ENCODE peak calls at places on chromosomes 13 and 19, in eight cellular contexts. Z is astrocyte of the spinal cord, V is AG09319, H is left lung, C is AG04450, S is heart right ventricle, T is HL-60, Y is H9. W is an unnamed sample.

GRCh38 chr19:49224856-49225255 is 67.3 kb downstream of the TRPM4 start:
- DNase-seq in Z (peak), V (no peak), H (peak), C (no peak), S (no peak), T (peak), Y (peak), W (no peak)

GRCh38 chr19:16001481-16002312 is 52.9 kb downstream of the OR10H4 start:
- DNase-seq in Z (peak), V (peak), H (no peak), C (peak), S (no peak), T (peak), Y (no peak), W (no peak)

GRCh38 chr13:111491021-111491420 is 170.6 kb downstream of the TEX29 start:
- DNase-seq in Z (no peak), V (no peak), H (no peak), C (no peak), S (no peak), T (no peak), Y (no peak), W (no peak)

GRCh38 chr19:56993851-56994250 is 125.9 kb upstream of the USP29 start:
- DNase-seq in Z (no peak), V (no peak), H (no peak), C (no peak), S (no peak), T (no peak), Y (no peak), W (no peak)

GRCh38 chr19:10896851-10897526 is 25.6 kb downstream of the CARM1 start:
- DNase-seq in Z (no peak), V (no peak), H (no peak), C (peak), S (no peak), T (peak), Y (no peak), W (no peak)

GRCh38 chr19:39483141-39483540 is 2.5 kb downstream of the TIMM50 start:
- DNase-seq in Z (no peak), V (no peak), H (no peak), C (no peak), S (no peak), T (no peak), Y (no peak), W (no peak)

GRCh38 chr19:18167975-18168645 is 5.5 kb upstream of the IFI30 start:
- DNase-seq in Z (no peak), V (no peak), H (peak), C (no peak), S (no peak), T (peak), Y (no peak), W (peak)

GRCh38 chr19:48918801-48919247 is 14.7 kb upstream of the DHDH start:
- DNase-seq in Z (no peak), V (no peak), H (no peak), C (no peak), S (no peak), T (peak), Y (peak), W (peak)

GRCh38 chr19:16627194-16627927 is 643 bp downstream of the MED26 start:
- DNase-seq in Z (no peak), V (no peak), H (peak), C (no peak), S (peak), T (peak), Y (no peak), W (peak)

GRCh38 chr19:46351241-46352041 is 4.6 kb downstream of the PPP5C start:
- DNase-seq in Z (peak), V (no peak), H (peak), C (no peak), S (no peak), T (peak), Y (no peak), W (no peak)

GRCh38 chr19:39592381-39592780 is 9.9 kb upstream of the LGALS13 start:
- DNase-seq in Z (no peak), V (no peak), H (no peak), C (no peak), S (no peak), T (no peak), Y (no peak), W (no peak)

GRCh38 chr13:114155923-114156883 is 22.9 kb upstream of the CFAP97D2 start:
- DNase-seq in Z (no peak), V (no peak), H (no peak), C (no peak), S (no peak), T (no peak), Y (no peak), W (no peak)

GRCh38 chr13:111326621-111326965 is 6.2 kb downstream of the TEX29 start:
- DNase-seq in Z (no peak), V (no peak), H (no peak), C (no peak), S (no peak), T (no peak), Y (peak), W (no peak)

GRCh38 chr19:44529541-44529940 is at the start of gene CEACAM20:
- DNase-seq in Z (no peak), V (no peak), H (no peak), C (no peak), S (no peak), T (no peak), Y (no peak), W (no peak)

DNA sequence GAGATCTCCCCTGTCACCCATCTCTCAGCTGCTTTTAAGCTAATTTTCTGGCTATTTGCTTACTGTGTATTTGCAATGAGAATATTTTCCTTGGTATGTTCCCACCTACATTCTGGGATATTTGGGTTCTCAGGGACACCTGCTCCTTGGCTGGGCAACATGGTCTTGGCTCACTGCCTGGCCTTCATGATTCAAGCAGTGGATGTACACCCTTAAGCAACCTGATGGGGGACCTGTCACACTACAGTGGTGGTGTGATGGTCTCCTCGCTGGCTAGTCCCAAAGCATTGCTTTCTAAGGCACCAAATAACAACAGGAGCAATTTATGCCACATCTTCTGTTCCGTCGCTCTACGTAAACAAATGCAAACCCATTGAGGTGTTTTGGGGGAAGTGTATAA is 35.3 kb upstream of the RFC3 start:
- DNase-seq in Z (no peak), V (no peak), H (no peak), C (no peak), S (no peak), T (no peak), Y (no peak), W (no peak)
- TF ChIP-seq CTCF in Z (no peak), V (no peak), H (no peak), C (no peak), S (no peak), T (no peak), Y (no peak), W (no peak)

GRCh38 chr19:1399745-1400144 is 1.6 kb downstream of the GAMT start:
- DNase-seq in Z (no peak), V (no peak), H (no peak), C (no peak), S (no peak), T (no peak), Y (no peak), W (no peak)

GRCh38 chr19:1401138-1401888 is at the start of gene GAMT:
- DNase-seq in Z (no peak), V (no peak), H (no peak), C (no peak), S (no peak), T (no peak), Y (no peak), W (peak)

GRCh38 chr19:1400281-1401137 is 833 bp downstream of the GAMT start:
- DNase-seq in Z (no peak), V (no peak), H (no peak), C (no peak), S (peak), T (no peak), Y (no peak), W (no peak)

GRCh38 chr19:1402411-1403070 is 1.2 kb upstream of the GAMT start:
- DNase-seq in Z (no peak), V (no peak), H (no peak), C (no peak), S (no peak), T (no peak), Y (no peak), W (no peak)

GRCh38 chr19:1401889-1402217 is 511 bp upstream of the GAMT start:
- DNase-seq in Z (no peak), V (no peak), H (no peak), C (no peak), S (no peak), T (no peak), Y (no peak), W (no peak)
- TF ChIP-seq CTCF in Z (no peak), V (no peak), H (no peak), C (no peak), S (no peak), T (no peak), Y (no peak), W (no peak)

GRCh38 chr19:21912654-21913053 is 76.7 kb upstream of the ZNF43 start:
- DNase-seq in Z (no peak), V (no peak), H (no peak), C (no peak), S (no peak), T (no peak), Y (no peak), W (no peak)
- TF ChIP-seq CTCF in Z (no peak), V (no peak), H (no peak), C (no peak), S (no peak), T (no peak), Y (no peak), W (no peak)

GRCh38 chr13:87274209-87274819 is 396.9 kb upstream of the SLITRK5 start:
- DNase-seq in Z (peak), V (peak), H (no peak), C (peak), S (peak), T (peak), Y (peak), W (peak)
- TF ChIP-seq CTCF in Z (peak), V (peak), H (no peak), C (peak), S (peak), T (peak), Y (peak), W (peak)

DNA sequence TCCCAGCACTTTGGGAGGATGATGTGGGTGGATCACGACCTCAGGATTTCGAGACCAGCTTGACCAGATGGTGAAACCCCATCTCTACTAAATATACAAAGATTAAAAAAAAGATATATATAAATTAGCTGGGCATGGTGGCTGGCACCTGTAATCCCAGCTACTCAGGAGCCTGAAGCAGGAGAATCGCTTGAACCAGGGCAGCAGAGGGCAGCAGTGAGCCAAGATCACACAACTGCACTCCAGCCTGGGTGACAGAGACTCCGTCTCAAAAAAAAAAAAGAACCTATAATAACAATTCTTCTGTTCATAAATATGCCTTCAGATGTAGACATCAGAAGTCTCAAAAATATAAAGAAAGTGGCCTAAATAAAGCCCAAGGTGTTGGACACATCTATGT is 7.6 kb downstream of the ZNF737 start:
- DNase-seq in Z (no peak), V (no peak), H (no peak), C (no peak), S (peak), T (no peak), Y (peak), W (no peak)
- TF ChIP-seq CTCF in Z (no peak), V (no peak), H (peak), C (no peak), S (no peak), T (no peak), Y (peak), W (peak)

W was measured in neural crest cell.